ENCODE peak calls at places on chromosome 14, in nine cellular contexts. D, P, Y, Q, G, I, W, E and V are unnamed samples. For H3K4me1, the result is how much of the 10 kb centered on the place peaks cover.

GRCh38 chr14:50860478-50861086 is 11.3 kb upstream of the ABHD12B start:
- DNase-seq in D (peak), P (peak), Y (peak), Q (peak), G (peak), I (peak), W (peak), E (peak), V (peak)

GRCh38 chr14:54182419-54183040 is 214.3 kb upstream of the CDKN3 start:
- DNase-seq in D (no peak), P (no peak), Y (no peak), Q (no peak), G (no peak), I (no peak), W (no peak), E (peak), V (no peak)

GRCh38 chr14:36524874-36525745 is 5.1 kb upstream of the NKX2-1 start:
- DNase-seq in D (peak), P (no peak), Y (no peak), Q (peak), G (peak), I (no peak), W (peak), E (no peak), V (no peak)

GRCh38 chr14:37592288-37593274 is 2.5 kb downstream of the FOXA1 start:
- DNase-seq in D (peak), P (no peak), Y (no peak), Q (peak), G (no peak), I (no peak), W (no peak), E (no peak), V (peak)

GRCh38 chr14:20781805-20782204 is 737 bp downstream of the RNASE6 start:
- DNase-seq in D (no peak), P (no peak), Y (no peak), Q (no peak), G (no peak), I (no peak), W (peak), E (no peak), V (no peak)

GRCh38 chr14:103607822-103608221 is 21.2 kb upstream of the KLC1 start:
- DNase-seq in D (no peak), P (no peak), Y (no peak), Q (no peak), G (no peak), I (no peak), W (no peak), E (no peak), V (no peak)

GRCh38 chr14:77018785-77019184 is 9.7 kb downstream of the IRF2BPL start:
- DNase-seq in D (no peak), P (no peak), Y (no peak), Q (no peak), G (no peak), I (no peak), W (no peak), E (no peak), V (no peak)

GRCh38 chr14:36066636-36067035 is 109.9 kb downstream of the PTCSC3 start:
- DNase-seq in D (no peak), P (no peak), Y (no peak), Q (no peak), G (no peak), I (no peak), W (no peak), E (no peak), V (no peak)

GRCh38 chr14:85414142-85414541 is 115.8 kb upstream of the FLRT2 start:
- DNase-seq in D (no peak), P (no peak), Y (no peak), Q (no peak), G (no peak), I (no peak), W (no peak), E (no peak), V (no peak)

GRCh38 chr14:59483360-59483759 is 848 bp downstream of the L3HYPDH start:
- DNase-seq in D (no peak), P (peak), Y (no peak), Q (no peak), G (no peak), I (peak), W (no peak), E (peak), V (peak)

GRCh38 chr14:36817071-36817930 is 155.6 kb downstream of the PAX9 start:
- DNase-seq in D (no peak), P (no peak), Y (no peak), Q (no peak), G (no peak), I (no peak), W (no peak), E (no peak), V (no peak)

GRCh38 chr14:103818422-103818821 is 29.0 kb downstream of the PPP1R13B start:
- DNase-seq in D (no peak), P (peak), Y (no peak), Q (no peak), G (no peak), I (no peak), W (no peak), E (no peak), V (no peak)

GRCh38 chr14:66495214-66496098 is 9.3 kb downstream of the CCDC196 start:
- DNase-seq in D (peak), P (peak), Y (peak), Q (peak), G (peak), I (no peak), W (peak), E (peak), V (peak)

GRCh38 chr14:44030963-44031362 is 476.1 kb downstream of the FSCB start:
- DNase-seq in D (peak), P (no peak), Y (no peak), Q (peak), G (no peak), I (no peak), W (peak), E (no peak), V (no peak)

GRCh38 chr14:105247715-105248367 is 492 bp upstream of the BTBD6 start:
- DNase-seq in D (peak), P (peak), Y (no peak), Q (no peak), G (no peak), I (no peak), W (no peak), E (no peak), V (no peak)

GRCh38 chr14:51070732-51071131 is 24.2 kb downstream of the TRIM9 start:
- DNase-seq in D (no peak), P (no peak), Y (no peak), Q (no peak), G (no peak), I (no peak), W (no peak), E (no peak), V (no peak)

GRCh38 chr14:68520637-68521556 is 272.0 kb downstream of the ZFP36L1 start:
- DNase-seq in D (no peak), P (no peak), Y (no peak), Q (no peak), G (peak), I (no peak), W (no peak), E (no peak), V (peak)

GRCh38 chr14:72947366-72948160 is 21.3 kb downstream of the DCAF4 start:
- DNase-seq in D (no peak), P (no peak), Y (no peak), Q (no peak), G (no peak), I (no peak), W (no peak), E (no peak), V (no peak)

GRCh38 chr14:64782196-64782595 is 78.0 kb downstream of the PLEKHG3 start:
- DNase-seq in D (no peak), P (no peak), Y (no peak), Q (no peak), G (no peak), I (no peak), W (no peak), E (no peak), V (no peak)

GRCh38 chr14:64569108-64570045 is 19.6 kb downstream of the PPP1R36 start:
- DNase-seq in D (peak), P (peak), Y (no peak), Q (no peak), G (peak), I (peak), W (no peak), E (peak), V (no peak)

GRCh38 chr14:75831971-75832370 is 149.8 kb downstream of the TGFB3 start:
- DNase-seq in D (no peak), P (no peak), Y (no peak), Q (no peak), G (peak), I (no peak), W (no peak), E (peak), V (peak)

GRCh38 chr14:77031680-77032482 is 3.4 kb upstream of the IRF2BPL start:
- DNase-seq in D (no peak), P (peak), Y (no peak), Q (no peak), G (no peak), I (peak), W (no peak), E (peak), V (no peak)

DNA sequence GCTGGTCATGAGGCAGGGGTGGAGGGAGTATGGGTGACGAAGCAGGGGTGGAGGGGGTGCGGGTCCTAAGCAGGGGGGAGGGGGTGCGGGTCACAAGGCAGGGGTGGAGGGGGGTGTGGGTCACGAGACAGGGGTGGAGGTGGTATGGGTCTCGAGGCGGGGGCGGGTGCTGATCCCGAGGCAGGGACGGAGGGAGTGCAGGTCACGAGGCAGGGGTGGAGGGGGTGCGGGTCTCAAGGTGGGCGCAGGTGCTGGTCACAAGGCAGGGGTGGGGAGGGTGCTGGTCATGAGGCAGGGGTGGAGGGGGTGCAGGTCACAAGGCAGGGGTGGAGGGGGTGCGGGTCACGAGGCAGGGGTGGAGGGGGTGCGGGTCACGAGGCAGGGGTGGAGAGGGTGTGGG is 56.5 kb downstream of the ITPK1 start:
- DNase-seq in D (no peak), P (no peak), Y (no peak), Q (no peak), G (no peak), I (no peak), W (no peak), E (no peak), V (no peak)
- H3K4me1 ChIP-seq in D (under half), P (under half), Y (under half), Q (under half), G (under half), I (half or more), W (under half), E (under half), V (under half)

GRCh38 chr14:56002316-56002715 is 115.9 kb upstream of the PELI2 start:
- DNase-seq in D (no peak), P (no peak), Y (no peak), Q (no peak), G (no peak), I (no peak), W (no peak), E (no peak), V (no peak)

GRCh38 chr14:56005580-56006053 is 112.6 kb upstream of the PELI2 start:
- DNase-seq in D (no peak), P (no peak), Y (no peak), Q (no peak), G (no peak), I (no peak), W (no peak), E (peak), V (no peak)

GRCh38 chr14:56002876-56003625 is 115.2 kb upstream of the PELI2 start:
- DNase-seq in D (peak), P (no peak), Y (peak), Q (no peak), G (no peak), I (no peak), W (no peak), E (no peak), V (peak)

GRCh38 chr14:56004323-56004722 is 113.9 kb upstream of the PELI2 start:
- DNase-seq in D (no peak), P (no peak), Y (no peak), Q (no peak), G (no peak), I (no peak), W (no peak), E (no peak), V (no peak)

DNA sequence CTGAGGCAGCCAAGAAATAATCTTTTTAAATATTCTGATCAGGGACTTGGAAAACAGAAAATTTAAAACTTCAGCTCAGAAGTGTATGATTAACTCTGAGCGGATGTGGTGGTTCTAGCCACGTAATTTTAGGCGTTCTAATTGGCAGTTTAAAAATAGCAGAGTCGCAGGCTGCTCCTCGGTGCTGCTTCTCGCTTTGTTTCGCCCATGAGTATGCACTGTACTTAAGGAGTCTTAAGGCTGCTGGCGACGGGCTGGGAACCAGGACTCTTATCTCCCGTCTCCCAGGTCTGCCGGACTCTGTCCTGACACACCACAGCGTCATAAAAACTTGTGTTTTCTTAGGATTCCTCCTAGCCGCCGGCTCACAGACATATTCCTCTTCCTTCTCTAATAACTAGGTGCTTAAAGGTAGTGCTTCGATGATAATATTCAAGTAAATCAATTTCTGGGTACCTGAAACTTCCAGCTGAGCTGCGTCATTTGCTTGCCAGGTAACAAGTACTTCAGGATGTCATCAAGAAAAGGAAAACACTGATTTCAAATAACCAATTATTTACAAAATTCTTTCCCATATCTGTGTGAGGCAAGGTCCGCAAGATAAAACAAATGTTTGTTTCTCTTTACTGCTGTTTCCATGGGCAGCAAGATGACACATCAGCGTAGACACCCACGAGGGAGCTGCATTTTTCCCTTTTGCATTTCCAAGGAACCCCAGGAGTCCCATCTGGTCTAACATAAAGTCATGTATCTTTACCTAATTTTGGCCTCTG is 113.2 kb upstream of the PELI2 start:
- DNase-seq in D (peak), P (no peak), Y (peak), Q (no peak), G (no peak), I (no peak), W (peak), E (peak), V (peak)
- H3K4me3 ChIP-seq in D (no peak), P (no peak), Y (no peak), Q (no peak), G (no peak), I (peak), W (no peak), E (peak), V (no peak)

GRCh38 chr14:41922014-41922413 is 315.3 kb downstream of the LRFN5 start:
- DNase-seq in D (no peak), P (no peak), Y (no peak), Q (no peak), G (no peak), I (no peak), W (no peak), E (peak), V (no peak)
- H3K27ac ChIP-seq in D (no peak), P (no peak), Y (no peak), Q (no peak), G (no peak), I (no peak), W (no peak), E (no peak), V (no peak)

GRCh38 chr14:61552196-61552595 is 143.1 kb upstream of the HIF1A start:
- DNase-seq in D (no peak), P (no peak), Y (no peak), Q (no peak), G (no peak), I (no peak), W (no peak), E (no peak), V (no peak)

GRCh38 chr14:61545716-61546455 is 149.4 kb upstream of the HIF1A start:
- DNase-seq in D (no peak), P (no peak), Y (no peak), Q (no peak), G (no peak), I (no peak), W (no peak), E (no peak), V (no peak)

GRCh38 chr14:61547186-61548121 is 147.9 kb upstream of the HIF1A start:
- DNase-seq in D (no peak), P (peak), Y (no peak), Q (no peak), G (no peak), I (peak), W (no peak), E (peak), V (no peak)

GRCh38 chr14:61551419-61551818 is 143.9 kb upstream of the HIF1A start:
- DNase-seq in D (no peak), P (no peak), Y (no peak), Q (no peak), G (no peak), I (no peak), W (no peak), E (no peak), V (no peak)

GRCh38 chr14:61549425-61549824 is 145.9 kb upstream of the HIF1A start:
- DNase-seq in D (no peak), P (no peak), Y (no peak), Q (no peak), G (no peak), I (no peak), W (no peak), E (peak), V (no peak)
- H3K4me1 ChIP-seq in D (under half), P (under half), Y (under half), Q (under half), G (under half), I (under half), W (under half), E (under half), V (under half)

DNA sequence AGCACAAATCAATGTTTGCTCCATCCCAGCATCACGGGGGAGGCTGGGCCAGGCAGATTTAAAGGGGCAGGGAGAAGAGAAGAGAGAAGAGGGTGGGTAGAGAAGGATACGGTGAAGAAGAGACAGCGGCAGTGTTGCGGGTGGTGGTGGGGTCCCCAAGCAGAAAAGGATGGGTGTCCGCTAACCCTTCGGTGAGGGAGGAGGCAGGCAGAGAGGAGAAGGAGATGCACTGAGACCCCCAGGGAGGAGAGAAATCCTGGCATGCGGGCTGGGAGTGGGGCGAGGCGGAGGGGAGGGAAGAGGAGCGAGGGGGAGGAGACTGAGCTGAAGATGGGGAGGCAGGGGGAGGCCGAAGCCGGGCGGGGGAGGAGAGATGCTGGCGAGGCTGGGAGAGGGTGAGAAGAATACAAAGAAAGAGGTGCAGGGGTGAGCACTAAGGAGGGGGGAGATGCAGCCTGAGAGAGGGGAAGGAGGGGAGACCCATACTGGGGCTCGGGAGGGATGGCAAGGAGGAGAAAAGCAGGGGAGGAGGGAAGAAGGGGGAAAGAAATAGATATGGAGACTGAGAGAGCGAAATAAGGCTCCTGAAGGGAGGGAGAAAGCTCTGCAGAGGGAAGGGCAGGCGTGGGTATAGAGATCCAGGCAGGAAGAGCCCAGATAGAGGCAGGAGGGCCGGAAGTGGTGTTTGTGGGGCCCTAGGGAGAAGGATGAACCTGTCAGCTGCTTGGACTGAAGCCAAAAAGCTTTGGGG is at the start of gene JPH4:
- DNase-seq in D (peak), P (no peak), Y (no peak), Q (no peak), G (no peak), I (no peak), W (no peak), E (no peak), V (no peak)
- H3K4me3 ChIP-seq in D (peak), P (no peak), Y (no peak), Q (peak), G (no peak), I (no peak), W (peak), E (no peak), V (no peak)

DNA sequence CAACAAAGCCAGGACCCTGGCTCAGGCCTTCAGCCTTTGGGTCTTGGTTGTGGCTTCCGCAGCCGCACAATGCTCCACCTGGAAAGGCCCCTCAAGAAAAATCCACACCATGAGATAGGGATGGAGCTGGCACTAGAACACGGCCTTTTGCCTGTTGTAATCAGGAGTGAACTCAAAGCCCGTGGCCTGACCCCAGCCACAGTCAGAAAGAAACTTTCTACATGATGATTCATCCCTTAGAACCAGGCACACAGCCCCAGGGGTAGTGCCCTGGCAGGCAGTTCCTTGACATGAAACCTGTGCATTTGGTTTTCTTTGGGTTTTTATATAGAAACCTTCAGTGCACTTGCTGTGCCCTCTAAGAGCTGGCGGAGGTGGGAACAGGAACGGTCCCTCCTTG is 5.1 kb downstream of the CLMN start:
- DNase-seq in D (no peak), P (peak), Y (no peak), Q (no peak), G (no peak), I (no peak), W (no peak), E (peak), V (no peak)
- H3K27ac ChIP-seq in D (no peak), P (no peak), Y (no peak), Q (no peak), G (no peak), I (peak), W (no peak), E (no peak), V (peak)

GRCh38 chr14:95918466-95918865 is 41.8 kb downstream of the TUNAR start:
- DNase-seq in D (peak), P (no peak), Y (no peak), Q (peak), G (no peak), I (no peak), W (peak), E (no peak), V (no peak)
- H3K4me1 ChIP-seq in D (under half), P (under half), Y (under half), Q (under half), G (under half), I (under half), W (under half), E (under half), V (under half)

GRCh38 chr14:70995671-70996070 is 88.4 kb downstream of the PCNX1 start:
- DNase-seq in D (no peak), P (no peak), Y (no peak), Q (no peak), G (no peak), I (no peak), W (no peak), E (no peak), V (peak)
- H3K4me3 ChIP-seq in D (no peak), P (no peak), Y (no peak), Q (no peak), G (no peak), I (no peak), W (no peak), E (no peak), V (no peak)